ENCODE peak calls at places on chromosomes 5 and 9, in seven cellular contexts. J is upper lobe of left lung, M is Panc1, H is HCT116, G is GM23338, U is HepG2, S is K562. V is an unnamed sample. For H3K4me1, the result is how much of the 10 kb centered on the place peaks cover.

GRCh38 chr9:13674926-13675637 is 395.6 kb upstream of the MPDZ start:
- ATAC-seq in J (no peak), M (no peak), H (no peak), G (no peak), U (no peak), S (no peak), V (no peak)

GRCh38 chr5:32779754-32780415 is 68.8 kb downstream of the NPR3 start:
- ATAC-seq in J (no peak), M (no peak), H (no peak), G (no peak), U (no peak), S (no peak), V (no peak)

GRCh38 chr5:112013660-112014059 is 256.7 kb upstream of the NREP start:
- ATAC-seq in J (no peak), M (no peak), H (no peak), G (no peak), U (peak), S (no peak), V (no peak)

GRCh38 chr5:160266044-160266718 is 36.9 kb downstream of the FABP6 start:
- ATAC-seq in J (no peak), M (no peak), H (no peak), G (peak), U (no peak), S (no peak), V (no peak)

GRCh38 chr9:110950041-110950645 is 88.1 kb downstream of the LPAR1 start:
- ATAC-seq in J (no peak), M (no peak), H (no peak), G (no peak), U (no peak), S (no peak), V (no peak)

GRCh38 chr5:150398432-150399157 is 14.1 kb downstream of the CD74 start:
- ATAC-seq in J (peak), M (peak), H (peak), G (peak), U (peak), S (peak), V (peak)

GRCh38 chr9:13034696-13035006 is 244.8 kb downstream of the MPDZ start:
- ATAC-seq in J (no peak), M (no peak), H (peak), G (no peak), U (peak), S (no peak), V (no peak)

GRCh38 chr5:178431063-178431776 is 159.0 kb downstream of the COL23A1 start:
- ATAC-seq in J (no peak), M (no peak), H (no peak), G (no peak), U (no peak), S (no peak), V (no peak)

GRCh38 chr5:138370537-138370936 is 18.1 kb downstream of the KDM3B start:
- ATAC-seq in J (no peak), M (no peak), H (no peak), G (no peak), U (no peak), S (no peak), V (no peak)

GRCh38 chr5:149605998-149606721 is 24.9 kb downstream of the ARHGEF37 start:
- ATAC-seq in J (peak), M (peak), H (peak), G (no peak), U (no peak), S (peak), V (peak)

GRCh38 chr9:129459550-129460322 is 161.2 kb downstream of the C9orf50 start:
- ATAC-seq in J (peak), M (peak), H (peak), G (peak), U (peak), S (no peak), V (peak)

GRCh38 chr9:6870149-6870548 is 112.4 kb downstream of the KDM4C start:
- ATAC-seq in J (no peak), M (no peak), H (no peak), G (no peak), U (no peak), S (no peak), V (no peak)

GRCh38 chr5:143968071-143968878 is 156.3 kb downstream of the HMHB1 start:
- ATAC-seq in J (peak), M (peak), H (peak), G (peak), U (peak), S (no peak), V (peak)

GRCh38 chr5:125894383-125894782 is 528.8 kb upstream of the GRAMD2B start:
- ATAC-seq in J (no peak), M (no peak), H (no peak), G (no peak), U (no peak), S (no peak), V (no peak)

GRCh38 chr5:9514968-9515367 is 30.9 kb downstream of the SEMA5A start:
- ATAC-seq in J (no peak), M (no peak), H (no peak), G (no peak), U (no peak), S (no peak), V (no peak)

GRCh38 chr5:116595498-116595897 is 20.9 kb upstream of the SEMA6A start:
- ATAC-seq in J (no peak), M (no peak), H (no peak), G (no peak), U (no peak), S (no peak), V (no peak)

GRCh38 chr9:124333180-124333579 is 75.4 kb downstream of the NEK6 start:
- ATAC-seq in J (no peak), M (no peak), H (no peak), G (no peak), U (no peak), S (no peak), V (no peak)

GRCh38 chr5:153965102-153965645 is 73.5 kb downstream of the FAM114A2 start:
- ATAC-seq in J (peak), M (peak), H (peak), G (peak), U (peak), S (peak), V (peak)

GRCh38 chr9:109232449-109232848 is 65.4 kb upstream of the FRRS1L start:
- ATAC-seq in J (no peak), M (no peak), H (no peak), G (no peak), U (no peak), S (no peak), V (no peak)

GRCh38 chr5:81068063-81068462 is 107.9 kb downstream of the RASGRF2 start:
- ATAC-seq in J (no peak), M (no peak), H (no peak), G (no peak), U (no peak), S (no peak), V (no peak)

GRCh38 chr5:134018154-134018985 is 13.6 kb upstream of the VDAC1 start:
- ATAC-seq in J (no peak), M (peak), H (no peak), G (no peak), U (peak), S (peak), V (no peak)
- TF ChIP-seq POLR2AphosphoS5 in J (peak), M (no peak), H (no peak), G (no peak), U (peak), S (peak), V (no peak)

GRCh38 chr5:14165375-14166091 is 22.4 kb downstream of the TRIO start:
- ATAC-seq in J (no peak), M (peak), H (peak), G (peak), U (no peak), S (no peak), V (no peak)
- H3K4me1 ChIP-seq in J (under half), M (half or more), H (under half), G (under half), U (half or more), S (under half), V (under half)

GRCh38 chr9:4742246-4742645 is 1.2 kb upstream of the AK3 start:
- ATAC-seq in J (no peak), M (no peak), H (no peak), G (no peak), U (no peak), S (no peak), V (no peak)
- TF ChIP-seq POLR2AphosphoS5 in J (no peak), M (no peak), H (no peak), G (no peak), U (no peak), S (no peak), V (no peak)

DNA sequence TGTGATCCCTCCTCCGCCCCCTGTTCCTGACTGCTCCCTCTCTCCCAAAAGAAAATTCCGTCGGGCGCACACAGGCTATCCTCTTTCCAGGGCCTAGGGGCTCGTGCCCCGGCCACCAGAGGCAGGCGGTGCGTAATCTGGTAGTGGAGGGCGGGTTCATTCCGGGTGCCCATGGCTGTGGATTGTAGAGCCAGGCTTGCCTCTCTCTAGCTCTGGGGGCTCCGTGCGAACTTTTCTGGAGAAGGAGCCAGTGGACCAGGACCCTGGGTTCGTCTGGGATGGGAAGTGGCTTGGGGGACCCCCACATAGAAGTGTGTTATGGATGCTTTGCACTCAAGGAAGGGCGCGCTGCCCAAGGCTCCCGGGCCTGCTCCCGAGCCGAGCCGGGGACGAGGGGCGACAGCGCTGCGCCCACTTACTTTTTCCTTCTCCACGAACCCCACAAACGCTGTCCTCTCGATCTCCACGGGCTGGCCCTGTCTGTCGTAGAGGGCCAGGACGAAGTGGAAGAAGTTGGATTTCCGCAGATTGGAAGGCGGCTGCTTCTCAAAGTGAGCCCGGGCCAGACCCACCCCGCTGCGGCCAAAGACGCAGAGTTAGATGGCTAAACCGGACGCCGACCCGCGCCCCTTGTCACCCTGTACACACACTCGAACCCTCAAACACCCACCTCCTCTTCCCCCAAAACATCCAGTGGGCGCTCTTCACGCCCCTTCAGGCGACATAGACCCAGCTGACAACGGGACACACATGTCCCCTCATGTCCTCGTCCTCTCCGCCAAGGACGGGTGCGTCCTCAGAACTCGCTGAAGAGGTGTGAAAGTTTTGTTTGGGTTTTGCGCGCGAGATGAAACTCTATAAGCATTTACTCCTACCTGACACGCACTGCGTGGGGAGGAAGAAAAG is 2.9 kb downstream of the EBF1 start:
- ATAC-seq in J (no peak), M (no peak), H (no peak), G (peak), U (no peak), S (no peak), V (no peak)
- H3K4me1 ChIP-seq in J (under half), M (under half), H (under half), G (under half), U (under half), S (under half), V (half or more)

GRCh38 chr9:77469515-77470197 is 178.5 kb downstream of the GNA14 start:
- ATAC-seq in J (no peak), M (no peak), H (no peak), G (no peak), U (no peak), S (no peak), V (no peak)
- TF ChIP-seq POLR2AphosphoS5 in J (no peak), M (no peak), H (no peak), G (no peak), U (no peak), S (no peak), V (no peak)

GRCh38 chr9:73239868-73240267 is 88.2 kb downstream of the ANXA1 start:
- ATAC-seq in J (no peak), M (no peak), H (no peak), G (no peak), U (no peak), S (no peak), V (no peak)

GRCh38 chr9:73243078-73243477 is 91.4 kb downstream of the ANXA1 start:
- ATAC-seq in J (no peak), M (no peak), H (no peak), G (peak), U (no peak), S (no peak), V (no peak)

GRCh38 chr9:73231203-73231602 is 79.5 kb downstream of the ANXA1 start:
- ATAC-seq in J (no peak), M (no peak), H (no peak), G (no peak), U (no peak), S (no peak), V (no peak)

GRCh38 chr9:73233359-73233758 is 81.7 kb downstream of the ANXA1 start:
- ATAC-seq in J (no peak), M (no peak), H (no peak), G (no peak), U (no peak), S (no peak), V (no peak)

DNA sequence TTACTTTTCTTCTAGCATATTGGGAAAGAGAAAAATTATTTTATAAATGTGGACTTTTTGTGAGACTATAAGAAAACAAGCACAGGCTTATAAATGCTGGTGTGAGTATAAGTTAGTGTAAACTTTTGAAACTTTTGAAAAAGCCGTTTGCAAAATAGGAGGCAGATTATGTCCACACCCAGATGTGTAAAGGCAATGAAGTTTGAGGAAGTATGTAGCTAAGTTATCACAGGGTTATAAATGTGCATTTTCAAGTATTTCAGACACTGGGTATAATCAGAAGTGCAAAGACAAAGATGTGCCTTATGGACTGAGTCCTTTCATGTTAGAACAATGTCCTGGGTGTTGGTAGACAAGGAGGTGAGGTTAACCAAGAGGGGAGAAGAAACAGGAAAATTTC is 85.5 kb downstream of the ANXA1 start:
- ATAC-seq in J (peak), M (no peak), H (no peak), G (no peak), U (no peak), S (no peak), V (no peak)
- H3K4me1 ChIP-seq in J (under half), M (under half), H (under half), G (under half), U (under half), S (under half), V (under half)

GRCh38 chr9:4489919-4490704 is at the start of gene SLC1A1:
- ATAC-seq in J (peak), M (peak), H (peak), G (peak), U (peak), S (no peak), V (peak)
- TF ChIP-seq POLR2AphosphoS5 in J (no peak), M (no peak), H (peak), G (peak), U (no peak), S (no peak), V (peak)

GRCh38 chr9:125749287-125749935 is 2.2 kb downstream of the PBX3 start:
- ATAC-seq in J (no peak), M (no peak), H (no peak), G (no peak), U (no peak), S (no peak), V (no peak)

GRCh38 chr9:125748511-125749099 is 1.4 kb downstream of the PBX3 start:
- ATAC-seq in J (no peak), M (no peak), H (no peak), G (peak), U (no peak), S (no peak), V (no peak)

GRCh38 chr9:125749951-125750655 is 2.9 kb downstream of the PBX3 start:
- ATAC-seq in J (no peak), M (no peak), H (no peak), G (no peak), U (no peak), S (no peak), V (no peak)

GRCh38 chr9:125752070-125752628 is 5.0 kb downstream of the PBX3 start:
- ATAC-seq in J (no peak), M (no peak), H (no peak), G (no peak), U (no peak), S (no peak), V (no peak)

DNA sequence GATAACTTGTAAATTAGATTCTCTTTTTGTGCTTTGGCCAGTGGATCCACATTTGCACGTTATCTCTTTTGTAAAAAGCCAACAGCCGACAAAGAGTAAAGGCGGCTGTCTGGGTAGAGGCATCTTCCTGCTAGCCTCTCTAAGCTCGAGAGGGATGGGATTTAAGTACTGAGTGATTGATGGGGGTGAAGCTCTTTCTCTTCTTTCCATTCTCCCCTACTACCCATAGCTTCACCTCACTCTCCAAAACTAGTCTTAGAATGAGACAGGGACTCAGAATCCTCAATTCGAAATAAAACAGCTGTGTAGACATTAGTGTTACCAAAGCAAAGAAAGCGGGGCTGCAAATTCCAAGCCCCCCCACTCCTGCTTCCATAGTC is 3.5 kb downstream of the PBX3 start:
- ATAC-seq in J (no peak), M (no peak), H (no peak), G (no peak), U (no peak), S (no peak), V (no peak)
- H3K4me1 ChIP-seq in J (under half), M (under half), H (under half), G (half or more), U (under half), S (under half), V (under half)

DNA sequence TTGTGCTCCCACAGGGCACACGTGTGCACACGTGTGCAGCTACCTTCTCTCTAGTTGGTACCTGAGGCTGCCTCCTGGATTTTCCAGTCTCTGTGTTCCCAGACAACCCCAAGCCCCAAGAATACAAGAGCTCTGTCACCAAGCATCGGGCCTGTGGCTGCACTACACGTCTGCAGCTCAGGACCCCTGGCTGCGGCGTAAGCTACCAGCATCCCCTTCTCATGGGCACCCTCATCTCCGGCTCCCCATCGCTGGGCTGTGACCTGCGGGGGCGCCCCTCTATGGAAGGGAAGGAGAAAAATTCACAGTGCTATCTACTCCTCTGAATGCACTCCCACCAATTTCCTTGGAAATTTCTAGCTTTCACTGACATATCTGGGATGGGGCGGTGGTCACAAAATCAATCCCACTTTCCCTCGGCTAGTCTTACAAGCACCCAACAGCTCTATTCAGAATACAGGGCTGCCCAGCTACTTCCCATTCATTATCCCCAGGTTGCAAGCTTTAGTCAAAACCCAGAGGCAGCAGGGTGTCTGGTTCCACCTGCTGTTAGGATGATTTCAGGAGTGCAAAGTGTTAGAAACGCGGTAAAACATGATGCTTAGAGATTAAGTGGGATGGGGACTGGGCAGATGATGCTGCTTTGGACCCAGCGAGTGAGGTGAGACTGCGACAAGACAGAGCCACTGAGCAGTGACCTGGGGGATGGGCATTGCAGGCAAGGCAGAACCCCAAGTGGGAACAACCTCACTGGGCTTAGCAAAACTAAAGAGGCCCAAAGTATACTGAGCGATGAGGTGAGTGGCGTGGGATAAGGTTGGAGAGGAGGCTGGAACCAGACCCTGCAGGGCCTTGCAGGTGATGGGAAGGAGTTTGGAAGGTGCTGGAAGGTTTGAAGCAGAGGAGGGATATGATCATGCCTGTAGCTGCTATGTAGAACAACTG is 121.7 kb downstream of the KCNIP1 start:
- ATAC-seq in J (no peak), M (no peak), H (no peak), G (peak), U (no peak), S (no peak), V (no peak)
- TF ChIP-seq POLR2AphosphoS5 in J (no peak), M (no peak), H (no peak), G (no peak), U (no peak), S (no peak), V (no peak)

GRCh38 chr5:124516567-124516966 is 229.9 kb downstream of the ZNF608 start:
- ATAC-seq in J (no peak), M (no peak), H (no peak), G (no peak), U (no peak), S (no peak), V (no peak)
- H3K4me1 ChIP-seq in J (under half), M (under half), H (under half), G (under half), U (under half), S (under half), V (under half)